ENCODE peak calls at places on chromosome 16, in nine cellular contexts. One of them, this sample, is unnamed.

GRCh38 chr16:79767597-79768280 is 167.2 kb upstream of the MAF start:
- DNase-seq in bronchial epithelial cell: peak
- DNase-seq in GM04503: no peak
- DNase-seq in CMK: no peak
- DNase-seq in HCEC 1CT: no peak
- DNase-seq in heart left ventricle: no peak
- DNase-seq in CD8-positive, alpha-beta memory T cell: no peak
- DNase-seq in hepatocyte: peak
- DNase-seq in head of caudate nucleus: peak
- DNase-seq in this sample: no peak

GRCh38 chr16:87458424-87458915 is 34.4 kb downstream of the ZCCHC14 start:
- DNase-seq in GM04503: no peak
- DNase-seq in CMK: no peak
- DNase-seq in bronchial epithelial cell: no peak
- DNase-seq in head of caudate nucleus: no peak
- DNase-seq in HCEC 1CT: no peak
- DNase-seq in heart left ventricle: no peak
- DNase-seq in hepatocyte: no peak
- DNase-seq in CD8-positive, alpha-beta memory T cell: no peak
- DNase-seq in this sample: no peak

GRCh38 chr16:1188781-1189189 is 35.9 kb downstream of the CACNA1H start:
- DNase-seq in CMK: no peak
- DNase-seq in HCEC 1CT: no peak
- DNase-seq in bronchial epithelial cell: no peak
- DNase-seq in GM04503: no peak
- DNase-seq in hepatocyte: peak
- DNase-seq in CD8-positive, alpha-beta memory T cell: peak
- DNase-seq in heart left ventricle: peak
- DNase-seq in head of caudate nucleus: no peak
- DNase-seq in this sample: peak

GRCh38 chr16:53549970-53550406 is 47.0 kb upstream of the AKTIP start:
- DNase-seq in heart left ventricle: peak
- DNase-seq in CD8-positive, alpha-beta memory T cell: peak
- DNase-seq in CMK: peak
- DNase-seq in bronchial epithelial cell: peak
- DNase-seq in hepatocyte: peak
- DNase-seq in HCEC 1CT: peak
- DNase-seq in GM04503: peak
- DNase-seq in head of caudate nucleus: peak
- DNase-seq in this sample: peak

GRCh38 chr16:77971306-77972131 is 50.8 kb upstream of the CLEC3A start:
- DNase-seq in CMK: peak
- DNase-seq in hepatocyte: peak
- DNase-seq in GM04503: peak
- DNase-seq in CD8-positive, alpha-beta memory T cell: peak
- DNase-seq in heart left ventricle: peak
- DNase-seq in HCEC 1CT: peak
- DNase-seq in bronchial epithelial cell: peak
- DNase-seq in head of caudate nucleus: peak
- DNase-seq in this sample: peak

GRCh38 chr16:67915831-67916723 is 15.6 kb downstream of the CTRL start:
- DNase-seq in CD8-positive, alpha-beta memory T cell: no peak
- DNase-seq in HCEC 1CT: no peak
- DNase-seq in heart left ventricle: peak
- DNase-seq in head of caudate nucleus: no peak
- DNase-seq in hepatocyte: peak
- DNase-seq in GM04503: no peak
- DNase-seq in CMK: no peak
- DNase-seq in bronchial epithelial cell: no peak
- DNase-seq in this sample: no peak

GRCh38 chr16:75071621-75072020 is 45.0 kb downstream of the LDHD start:
- DNase-seq in heart left ventricle: no peak
- DNase-seq in hepatocyte: no peak
- DNase-seq in head of caudate nucleus: no peak
- DNase-seq in HCEC 1CT: no peak
- DNase-seq in CD8-positive, alpha-beta memory T cell: no peak
- DNase-seq in GM04503: no peak
- DNase-seq in CMK: no peak
- DNase-seq in bronchial epithelial cell: no peak
- DNase-seq in this sample: no peak

GRCh38 chr16:70253291-70254094 is 1.8 kb upstream of the EXOSC6 start:
- DNase-seq in head of caudate nucleus: no peak
- DNase-seq in HCEC 1CT: peak
- DNase-seq in hepatocyte: peak
- DNase-seq in CMK: no peak
- DNase-seq in CD8-positive, alpha-beta memory T cell: no peak
- DNase-seq in heart left ventricle: no peak
- DNase-seq in GM04503: no peak
- DNase-seq in bronchial epithelial cell: peak
- DNase-seq in this sample: peak

GRCh38 chr16:11029948-11030347 is 85.6 kb downstream of the CLEC16A start:
- DNase-seq in hepatocyte: no peak
- DNase-seq in HCEC 1CT: peak
- DNase-seq in GM04503: no peak
- DNase-seq in heart left ventricle: no peak
- DNase-seq in CMK: no peak
- DNase-seq in bronchial epithelial cell: peak
- DNase-seq in head of caudate nucleus: no peak
- DNase-seq in CD8-positive, alpha-beta memory T cell: no peak
- DNase-seq in this sample: no peak

GRCh38 chr16:84790291-84790690 is 29.5 kb upstream of the CRISPLD2 start:
- DNase-seq in GM04503: no peak
- DNase-seq in head of caudate nucleus: no peak
- DNase-seq in hepatocyte: no peak
- DNase-seq in HCEC 1CT: no peak
- DNase-seq in heart left ventricle: no peak
- DNase-seq in bronchial epithelial cell: no peak
- DNase-seq in CD8-positive, alpha-beta memory T cell: no peak
- DNase-seq in CMK: no peak
- DNase-seq in this sample: no peak

GRCh38 chr16:6725634-6726331 is 606.9 kb upstream of the RBFOX1 start:
- DNase-seq in HCEC 1CT: no peak
- DNase-seq in bronchial epithelial cell: no peak
- DNase-seq in CD8-positive, alpha-beta memory T cell: no peak
- DNase-seq in CMK: no peak
- DNase-seq in GM04503: no peak
- DNase-seq in hepatocyte: peak
- DNase-seq in heart left ventricle: no peak
- DNase-seq in head of caudate nucleus: no peak
- DNase-seq in this sample: no peak